ENCODE peak calls at places on chromosomes 5 and 9, in five cellular contexts. F, I, K, J and O are unnamed samples.

GRCh38 chr5:1799110-1799601 is 481 bp downstream of the MRPL36 start:
- DNase-seq in I (no peak), J (peak; percentile 48), F (no peak), K (peak; percentile 44), O (peak; percentile 43)

GRCh38 chr9:107422189-107422802 is 67.3 kb downstream of the KLF4 start:
- DNase-seq in J (peak; percentile 30), K (peak; percentile 30), I (peak; percentile 31), F (peak; percentile 64), O (peak; percentile 85)

GRCh38 chr5:107873877-107874276 is 203.1 kb upstream of the EFNA5 start:
- DNase-seq in K (no peak), J (no peak), I (no peak), F (peak; percentile 58), O (no peak)

GRCh38 chr9:133862585-133863041 is 124.5 kb upstream of the SARDH start:
- DNase-seq in J (no peak), I (no peak), F (no peak), K (no peak), O (no peak)

GRCh38 chr5:44632344-44632743 is 176.4 kb upstream of the MRPS30 start:
- DNase-seq in F (no peak), J (no peak), I (no peak), K (no peak), O (no peak)

GRCh38 chr5:135651156-135651555 is 72.4 kb upstream of the CXCL14 start:
- DNase-seq in K (no peak), F (no peak), J (no peak), I (no peak), O (no peak)

GRCh38 chr9:79080536-79080935 is 491.2 kb upstream of the TLE4 start:
- DNase-seq in J (no peak), K (no peak), F (no peak), I (no peak), O (no peak)

GRCh38 chr9:113712053-113712452 is 164.1 kb upstream of the ZNF618 start:
- DNase-seq in J (no peak), I (no peak), K (no peak), F (no peak), O (peak; percentile 73)

GRCh38 chr5:178058321-178059012 is 54.9 kb upstream of the N4BP3 start:
- DNase-seq in I (no peak), K (no peak), F (peak; percentile 83), J (no peak), O (no peak)

GRCh38 chr5:109062669-109063068 is 315.0 kb downstream of the FER start:
- DNase-seq in J (no peak), F (no peak), K (no peak), I (no peak), O (peak; percentile 6)

GRCh38 chr5:172806897-172807672 is 27.0 kb upstream of the ERGIC1 start:
- DNase-seq in I (no peak), F (no peak), K (peak; percentile 95), J (peak; percentile 91), O (peak; percentile 94)

GRCh38 chr5:55860268-55860667 is 9.1 kb downstream of the IL31RA start:
- DNase-seq in F (no peak), K (no peak), J (no peak), I (no peak), O (no peak)

GRCh38 chr9:68969538-68969937 is 44.4 kb downstream of the PRKACG start:
- DNase-seq in I (no peak), K (no peak), F (no peak), J (no peak), O (no peak)

GRCh38 chr5:135566422-135567416 is 12.1 kb downstream of the CXCL14 start:
- DNase-seq in F (no peak), J (no peak), I (peak; percentile 49), K (no peak), O (no peak)

GRCh38 chr5:136025900-136026299 is 2.9 kb upstream of the TGFBI start:
- DNase-seq in J (no peak), I (peak; percentile 29), K (no peak), F (no peak), O (peak; percentile 56)

GRCh38 chr5:1005362-1005851 is 3.2 kb upstream of the NKD2 start:
- DNase-seq in J (no peak), K (no peak), F (no peak), I (no peak), O (no peak)

GRCh38 chr9:136787690-136788400 is 3.3 kb upstream of the TMEM141 start:
- DNase-seq in J (no peak), F (peak; percentile 77), I (no peak), K (peak; percentile 76), O (peak; percentile 66)

GRCh38 chr5:180117378-180117725 is 45.8 kb upstream of the RNF130 start:
- DNase-seq in I (no peak), F (no peak), K (no peak), J (no peak), O (no peak)

GRCh38 chr5:34703767-34704324 is 47.7 kb downstream of the RAI14 start:
- DNase-seq in J (no peak), F (no peak), K (no peak), I (no peak), O (no peak)

GRCh38 chr9:87751423-87751822 is 25.5 kb downstream of the CTSL start:
- DNase-seq in K (no peak), F (no peak), J (no peak), I (no peak), O (no peak)

GRCh38 chr9:135309763-135310125 is 169.8 kb upstream of the PPP1R26 start:
- DNase-seq in I (no peak), J (no peak), K (no peak), F (no peak), O (no peak)

GRCh38 chr9:13718086-13718485 is 438.6 kb upstream of the MPDZ start:
- DNase-seq in F (no peak), J (no peak), I (no peak), K (no peak), O (peak; percentile 53)

GRCh38 chr5:35041251-35041650 is 6.5 kb downstream of the AGXT2 start:
- DNase-seq in I (no peak), K (no peak), F (no peak), J (no peak), O (no peak)

GRCh38 chr5:14438195-14438606 is 143.4 kb upstream of the OTULINL start:
- DNase-seq in K (no peak), I (no peak), F (no peak), J (no peak), O (no peak)

GRCh38 chr5:174306345-174307030 is 261.0 kb downstream of the NSG2 start:
- DNase-seq in K (no peak), F (no peak), J (no peak), I (no peak), O (no peak)

GRCh38 chr9:121943463-121943862 is 149.6 kb downstream of the TTLL11 start:
- DNase-seq in K (no peak), F (no peak), J (no peak), I (no peak), O (no peak)

GRCh38 chr5:87423755-87424154 is 11.0 kb upstream of the CCNH start:
- DNase-seq in J (no peak), K (no peak), I (no peak), F (no peak), O (no peak)

GRCh38 chr5:154523704-154524103 is 45.7 kb upstream of the HAND1 start:
- DNase-seq in K (no peak), J (no peak), I (no peak), F (no peak), O (no peak)

GRCh38 chr5:175120412-175120811 is 323.6 kb downstream of the DRD1 start:
- DNase-seq in J (no peak), F (no peak), I (no peak), K (no peak), O (no peak)

GRCh38 chr9:98808411-98808815 is 943 bp downstream of the GALNT12 start:
- DNase-seq in F (peak; percentile 18), J (no peak), I (no peak), K (peak; percentile 26), O (no peak)

GRCh38 chr9:98365227-98365669 is 109.8 kb upstream of the TBC1D2 start:
- DNase-seq in I (no peak), J (no peak), F (no peak), K (peak; percentile 18), O (peak; percentile 61)